ENCODE peak calls at places on chromosomes 11 and 22, in six cellular contexts. A is A549; T is lower lobe of right lung; S is neural progenitor cell; X is CD4-positive, CD25-positive, alpha-beta regulatory T cell; H is CD4-positive, alpha-beta memory T cell. B is an unnamed sample.
A peak's percentile ranks its signal among the peaks of the same experiment; 100 is the strongest.

GRCh38 chr11:122210378-122210995 is 94.5 kb upstream of the BLID start:
- DNase-seq in A (no peak), T (no peak), S (no peak), X (no peak), H (no peak), B (no peak)

GRCh38 chr11:5289696-5290095 is 12.1 kb downstream of the OR51B4 start:
- DNase-seq in A (no peak), T (no peak), S (no peak), X (no peak), H (no peak), B (no peak)

GRCh38 chr11:13143486-13144297 is 133.9 kb upstream of the BMAL1 start:
- DNase-seq in A (no peak), T (no peak), S (no peak), X (no peak), H (no peak), B (no peak)

GRCh38 chr11:13595166-13595565 is 73.3 kb upstream of the FAR1 start:
- DNase-seq in A (no peak), T (no peak), S (no peak), X (no peak), H (no peak), B (no peak)

GRCh38 chr11:6438979-6439571 is 1.7 kb downstream of the HPX start:
- DNase-seq in A (peak; percentile 68), T (no peak), S (peak; percentile 69), X (peak; percentile 57), H (peak; percentile 29), B (no peak)

GRCh38 chr11:12793506-12793905 is 119.3 kb downstream of the TEAD1 start:
- DNase-seq in A (no peak), T (no peak), S (no peak), X (no peak), H (no peak), B (no peak)

GRCh38 chr11:119092880-119093665 is 8.4 kb downstream of the HMBS start:
- DNase-seq in A (no peak), T (no peak), S (no peak), X (no peak), H (no peak), B (no peak)

GRCh38 chr11:60954421-60954820 is 2.4 kb upstream of the SLC15A3 start:
- DNase-seq in A (no peak), T (no peak), S (no peak), X (no peak), H (no peak), B (no peak)

GRCh38 chr11:67261635-67261941 is 4.7 kb upstream of the GRK2 start:
- DNase-seq in A (no peak), T (no peak), S (no peak), X (no peak), H (no peak), B (no peak)

GRCh38 chr11:7903940-7904339 is 27.1 kb downstream of the OR10A6 start:
- DNase-seq in A (no peak), T (no peak), S (no peak), X (no peak), H (no peak), B (no peak)

GRCh38 chr11:19368726-19369364 is 128.1 kb upstream of the E2F8 start:
- DNase-seq in A (no peak), T (no peak), S (no peak), X (no peak), H (no peak), B (no peak)

GRCh38 chr22:28014141-28015055 is 95.3 kb upstream of the PITPNB start:
- DNase-seq in A (no peak), T (peak; percentile 43), S (peak; percentile 83), X (no peak), H (no peak), B (no peak)

GRCh38 chr22:42437488-42438292 is 5.5 kb upstream of the NFAM1 start:
- DNase-seq in A (peak; percentile 54), T (peak; percentile 84), S (peak; percentile 88), X (peak; percentile 83), H (peak; percentile 80), B (no peak)

GRCh38 chr11:128437137-128437536 is 150.2 kb downstream of the ETS1 start:
- DNase-seq in A (no peak), T (no peak), S (no peak), X (no peak), H (no peak), B (no peak)

GRCh38 chr11:99920956-99921355 is 766.1 kb upstream of the ARHGAP42 start:
- DNase-seq in A (no peak), T (no peak), S (no peak), X (no peak), H (no peak), B (no peak)

GRCh38 chr11:71249301-71249700 is 3.1 kb downstream of the SHANK2 start:
- DNase-seq in A (no peak), T (no peak), S (no peak), X (no peak), H (no peak), B (no peak)

GRCh38 chr22:43919106-43919965 is 4.3 kb upstream of the PNPLA3 start:
- DNase-seq in A (no peak), T (no peak), S (no peak), X (no peak), H (no peak), B (no peak)

GRCh38 chr11:116262370-116262769 is 510.4 kb downstream of the BUD13 start:
- DNase-seq in A (no peak), T (no peak), S (no peak), X (no peak), H (no peak), B (no peak)

GRCh38 chr11:12088047-12088481 is 22.3 kb upstream of the MICAL2 start:
- DNase-seq in A (peak; percentile 82), T (no peak), S (no peak), X (peak; percentile 63), H (peak; percentile 21), B (no peak)

GRCh38 chr22:41975299-41976069 is 6.2 kb downstream of the SEPTIN3 start:
- DNase-seq in A (no peak), T (no peak), S (no peak), X (no peak), H (no peak), B (no peak)

GRCh38 chr11:70025308-70025707 is 52.8 kb upstream of the ANO1 start:
- DNase-seq in A (no peak), T (no peak), S (no peak), X (no peak), H (no peak), B (no peak)

GRCh38 chr22:48226026-48227013 is 1463.9 kb downstream of the TBC1D22A start:
- DNase-seq in A (no peak), T (no peak), S (no peak), X (no peak), H (no peak), B (no peak)

GRCh38 chr11:26331911-26332571 is at the start of gene ANO3:
- DNase-seq in A (peak; percentile 74), T (peak; percentile 84), S (peak; percentile 98), X (no peak), H (no peak), B (no peak)

GRCh38 chr22:41565403-41566054 is 4.7 kb downstream of the CSDC2 start:
- DNase-seq in A (peak; percentile 73), T (no peak), S (no peak), X (peak; percentile 39), H (no peak), B (no peak)

GRCh38 chr22:49510718-49511117 is 317.0 kb downstream of the BRD1 start:
- DNase-seq in A (no peak), T (no peak), S (no peak), X (no peak), H (no peak), B (no peak)

GRCh38 chr22:34057726-34058125 is 137.4 kb upstream of the LARGE1 start:
- DNase-seq in A (no peak), T (no peak), S (no peak), X (no peak), H (no peak), B (no peak)

GRCh38 chr11:19597194-19597593 is 115.4 kb upstream of the NAV2 start:
- DNase-seq in A (no peak), T (no peak), S (no peak), X (no peak), H (no peak), B (no peak)

GRCh38 chr11:118275184-118275583 is 11.1 kb upstream of the MPZL2 start:
- DNase-seq in A (no peak), T (no peak), S (no peak), X (no peak), H (no peak), B (no peak)

GRCh38 chr22:23915230-23915754 is 21.1 kb downstream of the MIF start:
- DNase-seq in A (no peak), T (no peak), S (no peak), X (no peak), H (no peak), B (no peak)

GRCh38 chr11:12827929-12828812 is 153.9 kb downstream of the TEAD1 start:
- DNase-seq in A (peak; percentile 59), T (no peak), S (peak; percentile 70), X (no peak), H (no peak), B (no peak)

GRCh38 chr11:9459573-9460321 is 1.1 kb upstream of the ZNF143 start:
- DNase-seq in A (peak; percentile 66), T (no peak), S (no peak), X (peak; percentile 66), H (peak; percentile 43), B (no peak)

GRCh38 chr11:14566331-14567063 is 46.3 kb upstream of the PSMA1 start:
- DNase-seq in A (no peak), T (no peak), S (no peak), X (no peak), H (no peak), B (no peak)

GRCh38 chr11:94861306-94861845 is 93.2 kb downstream of the AMOTL1 start:
- DNase-seq in A (no peak), T (no peak), S (no peak), X (no peak), H (no peak), B (no peak)

DNA sequence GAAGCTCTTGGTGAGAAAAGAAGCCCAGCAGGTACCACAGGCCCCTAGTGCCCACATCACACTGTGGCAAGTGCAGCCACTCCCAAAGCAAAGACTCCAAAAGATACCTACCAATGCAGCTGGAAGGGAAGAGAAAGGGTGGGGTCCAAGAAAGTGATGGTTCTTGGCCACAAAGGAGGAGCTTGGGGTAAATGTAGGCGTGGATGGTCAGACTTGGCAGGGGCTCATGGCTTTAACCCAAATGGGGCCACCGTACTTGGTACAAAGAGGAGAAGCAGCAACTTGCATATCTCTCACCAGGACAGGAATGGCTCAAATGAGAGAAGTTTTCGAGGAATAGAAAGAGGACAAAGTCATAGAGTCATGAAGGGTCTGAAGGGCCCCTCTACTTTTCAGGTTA is 4.8 kb downstream of the MAP3K11 start:
- DNase-seq in A (no peak), T (no peak), S (no peak), X (no peak), H (no peak), B (no peak)
- H3K4me1 ChIP-seq in A (peaks cover 35% of the 10 kb centered on the region), T (peaks cover 65% of the 10 kb centered on the region), S (peaks cover 25% of the 10 kb centered on the region), X (peaks cover 36% of the 10 kb centered on the region), H (peaks cover 41% of the 10 kb centered on the region), B (peaks cover 48% of the 10 kb centered on the region)

GRCh38 chr11:82927264-82927880 is 25.8 kb downstream of the DDIAS start:
- DNase-seq in A (peak; percentile 65), T (no peak), S (peak; percentile 61), X (peak; percentile 82), H (peak; percentile 71), B (no peak)
- H3K4me1 ChIP-seq in A (peaks cover 5% of the 10 kb centered on the region), T (no peaks in the 10 kb centered on the region), S (no peaks in the 10 kb centered on the region), X (peaks cover 8% of the 10 kb centered on the region), H (peaks cover 8% of the 10 kb centered on the region), B (no peaks in the 10 kb centered on the region)

GRCh38 chr11:96051820-96052219 is 127.9 kb upstream of the MTMR2 start:
- DNase-seq in A (no peak), T (no peak), S (no peak), X (no peak), H (no peak), B (no peak)
- H3K4me1 ChIP-seq in A (peaks cover 21% of the 10 kb centered on the region), T (peaks cover 52% of the 10 kb centered on the region), S (peaks cover 29% of the 10 kb centered on the region), X (no peaks in the 10 kb centered on the region), H (no peaks in the 10 kb centered on the region), B (peaks cover 43% of the 10 kb centered on the region)

GRCh38 chr11:68498903-68499883 is 38.6 kb downstream of the PPP6R3 start:
- DNase-seq in A (no peak), T (no peak), S (no peak), X (no peak), H (no peak), B (no peak)
- H3K4me1 ChIP-seq in A (peaks cover 13% of the 10 kb centered on the region), T (peaks cover 64% of the 10 kb centered on the region), S (peaks cover 17% of the 10 kb centered on the region), X (peaks cover 29% of the 10 kb centered on the region), H (peaks cover 92% of the 10 kb centered on the region), B (peaks cover 13% of the 10 kb centered on the region)